ENCODE peak calls at places on chromosomes 3 and 15, in six cellular contexts. B is brain microvascular endothelial cell, H is skeletal muscle cell, S is PC-3, Y is A549, X is foreskin fibroblast. D is an unnamed sample.

GRCh38 chr3:161744366-161744765 is 247.8 kb downstream of the OTOL1 start:
- DNase-seq in B (no peak), H (no peak), S (no peak), Y (no peak), X (no peak), D (no peak)

GRCh38 chr15:75452968-75453702 is 1.6 kb upstream of the SIN3A start:
- DNase-seq in B (peak), H (no peak), S (peak), Y (peak), X (peak), D (no peak)

GRCh38 chr15:100635406-100636071 is 33.1 kb downstream of the ASB7 start:
- DNase-seq in B (no peak), H (no peak), S (no peak), Y (no peak), X (no peak), D (no peak)

GRCh38 chr3:101938262-101938847 is 89.0 kb downstream of the NFKBIZ start:
- DNase-seq in B (no peak), H (no peak), S (no peak), Y (no peak), X (no peak), D (peak)

GRCh38 chr3:30259730-30260129 is 346.7 kb upstream of the TGFBR2 start:
- DNase-seq in B (no peak), H (no peak), S (no peak), Y (no peak), X (no peak), D (no peak)

GRCh38 chr15:96320703-96321421 is 9.6 kb upstream of the NR2F2 start:
- DNase-seq in B (no peak), H (no peak), S (no peak), Y (no peak), X (no peak), D (no peak)

GRCh38 chr3:124172846-124173245 is 180.9 kb upstream of the ROPN1 start:
- DNase-seq in B (no peak), H (no peak), S (peak), Y (no peak), X (no peak), D (no peak)

GRCh38 chr3:114872588-114872987 is 274.5 kb downstream of the ZBTB20 start:
- DNase-seq in B (no peak), H (no peak), S (no peak), Y (no peak), X (no peak), D (no peak)

GRCh38 chr3:142664819-142665218 is 59.0 kb upstream of the TRPC1 start:
- DNase-seq in B (no peak), H (no peak), S (peak), Y (no peak), X (no peak), D (no peak)

GRCh38 chr3:123310741-123311140 is 109.0 kb downstream of the SEC22A start:
- DNase-seq in B (no peak), H (no peak), S (peak), Y (no peak), X (peak), D (no peak)

GRCh38 chr3:55951371-55951770 is 464.3 kb upstream of the WNT5A start:
- DNase-seq in B (no peak), H (no peak), S (no peak), Y (no peak), X (no peak), D (no peak)

GRCh38 chr3:169387751-169388696 is 275.5 kb downstream of the MECOM start:
- DNase-seq in B (no peak), H (peak), S (no peak), Y (no peak), X (no peak), D (no peak)

GRCh38 chr15:95417761-95418160 is 912.7 kb upstream of the NR2F2 start:
- DNase-seq in B (no peak), H (no peak), S (no peak), Y (no peak), X (no peak), D (no peak)

GRCh38 chr15:78985859-78986470 is 41.1 kb upstream of the CTSH start:
- DNase-seq in B (no peak), H (no peak), S (no peak), Y (no peak), X (no peak), D (no peak)

GRCh38 chr3:38755130-38755529 is 60.9 kb downstream of the SCN10A start:
- DNase-seq in B (peak), H (no peak), S (no peak), Y (no peak), X (no peak), D (no peak)

GRCh38 chr15:60871731-60872130 is 357.4 kb downstream of the RORA start:
- DNase-seq in B (no peak), H (no peak), S (no peak), Y (no peak), X (no peak), D (no peak)

GRCh38 chr3:127951276-127951675 is 36.2 kb downstream of the KBTBD12 start:
- DNase-seq in B (peak), H (no peak), S (peak), Y (no peak), X (peak), D (no peak)

GRCh38 chr3:124845406-124845805 is 41.8 kb downstream of the ITGB5 start:
- DNase-seq in B (peak), H (peak), S (peak), Y (no peak), X (peak), D (no peak)

GRCh38 chr3:66933233-66933632 is 64.9 kb upstream of the KBTBD8 start:
- DNase-seq in B (no peak), H (no peak), S (no peak), Y (no peak), X (no peak), D (no peak)

GRCh38 chr3:66253790-66254620 is 33.2 kb downstream of the SLC25A26 start:
- DNase-seq in B (no peak), H (no peak), S (peak), Y (no peak), X (peak), D (peak)

GRCh38 chr15:80660114-80660513 is 35.0 kb upstream of the ABHD17C start:
- DNase-seq in B (peak), H (no peak), S (peak), Y (peak), X (peak), D (no peak)

GRCh38 chr15:62624541-62625399 is 417.8 kb upstream of the TPM1 start:
- DNase-seq in B (peak), H (peak), S (no peak), Y (no peak), X (peak), D (no peak)

GRCh38 chr3:164806188-164806587 is 272.1 kb downstream of the SI start:
- DNase-seq in B (no peak), H (no peak), S (no peak), Y (no peak), X (no peak), D (no peak)

GRCh38 chr15:55799287-55800212 is 56.6 kb upstream of the PRTG start:
- DNase-seq in B (peak), H (no peak), S (peak), Y (peak), X (no peak), D (peak)

GRCh38 chr15:79090487-79091203 is at the start of gene RASGRF1:
- DNase-seq in B (no peak), H (no peak), S (no peak), Y (no peak), X (no peak), D (no peak)

GRCh38 chr15:57610130-57610529 is 18.4 kb downstream of the MYZAP start:
- DNase-seq in B (peak), H (peak), S (peak), Y (peak), X (peak), D (no peak)

GRCh38 chr3:46536758-46537157 is 29.3 kb downstream of the LRRC2 start:
- DNase-seq in B (no peak), H (no peak), S (no peak), Y (no peak), X (no peak), D (no peak)

GRCh38 chr15:85974348-85974705 is 105.3 kb upstream of the AGBL1 start:
- DNase-seq in B (no peak), H (no peak), S (no peak), Y (no peak), X (no peak), D (no peak)

GRCh38 chr3:100902572-100902971 is 90.6 kb downstream of the ABI3BP start:
- DNase-seq in B (peak), H (peak), S (peak), Y (no peak), X (peak), D (no peak)

GRCh38 chr15:82128401-82129143 is 82.8 kb upstream of the MEX3B start:
- DNase-seq in B (no peak), H (no peak), S (no peak), Y (no peak), X (no peak), D (no peak)

GRCh38 chr3:65953881-65954733 is 84.6 kb downstream of the MAGI1 start:
- DNase-seq in B (no peak), H (no peak), S (peak), Y (no peak), X (no peak), D (no peak)

GRCh38 chr3:112302881-112303761 is 9.1 kb upstream of the SLC9C1 start:
- DNase-seq in B (no peak), H (no peak), S (no peak), Y (no peak), X (no peak), D (no peak)

GRCh38 chr3:57026918-57027317 is 33.5 kb upstream of the SPATA12 start:
- DNase-seq in B (peak), H (no peak), S (no peak), Y (no peak), X (peak), D (no peak)

GRCh38 chr15:74511583-74511982 is 29.4 kb upstream of the ARID3B start:
- DNase-seq in B (no peak), H (no peak), S (no peak), Y (no peak), X (no peak), D (no peak)

GRCh38 chr3:74602471-74602870 is 12.0 kb downstream of the CNTN3 start:
- DNase-seq in B (no peak), H (no peak), S (no peak), Y (no peak), X (no peak), D (no peak)

GRCh38 chr3:61574854-61575253 is 13.5 kb downstream of the PTPRG start:
- DNase-seq in B (peak), H (peak), S (no peak), Y (no peak), X (peak), D (no peak)

GRCh38 chr3:183122257-183122932 is 23.1 kb upstream of the MCCC1 start:
- DNase-seq in B (peak), H (peak), S (peak), Y (peak), X (peak), D (peak)

GRCh38 chr15:77036537-77037474 is 34.1 kb downstream of the TSPAN3 start:
- DNase-seq in B (no peak), H (no peak), S (no peak), Y (no peak), X (no peak), D (no peak)

DNA sequence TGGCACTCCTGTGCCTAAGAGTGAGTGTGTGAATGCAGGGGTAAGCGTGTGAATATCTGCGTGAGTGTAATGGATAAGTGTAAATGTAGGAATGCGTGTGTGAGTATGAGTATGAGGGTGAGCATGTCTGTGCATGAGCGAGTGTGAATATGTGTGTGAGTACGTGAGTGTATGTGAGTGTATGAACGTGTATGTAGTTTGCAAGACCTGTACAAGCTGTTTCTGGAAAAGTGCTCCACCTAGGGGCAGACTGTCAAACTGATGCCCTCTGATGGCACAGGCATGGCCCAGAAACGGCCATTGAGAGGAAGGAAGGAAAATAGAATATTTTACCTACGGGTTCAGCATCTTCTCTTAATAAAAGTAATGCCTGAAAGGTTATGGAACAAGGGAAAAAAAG is 24.4 kb upstream of the FRMD4B start:
- DNase-seq in B (peak), H (no peak), S (peak), Y (peak), X (no peak), D (peak)
- H3K4me3 ChIP-seq in B (no peak), H (no peak), S (no peak), Y (no peak), X (no peak), D (no peak)

GRCh38 chr3:147410518-147411234 is 1.5 kb downstream of the ZIC1 start:
- DNase-seq in B (peak), H (peak), S (no peak), Y (no peak), X (peak), D (no peak)

GRCh38 chr3:147411777-147412176 is 2.6 kb downstream of the ZIC1 start:
- DNase-seq in B (no peak), H (no peak), S (no peak), Y (no peak), X (no peak), D (no peak)

GRCh38 chr3:147411235-147411607 is 2.1 kb downstream of the ZIC1 start:
- DNase-seq in B (no peak), H (no peak), S (no peak), Y (no peak), X (no peak), D (no peak)

GRCh38 chr3:147409143-147410121 is at the start of gene ZIC1:
- DNase-seq in B (peak), H (no peak), S (no peak), Y (no peak), X (no peak), D (no peak)

GRCh38 chr3:147410126-147410517 is 957 bp downstream of the ZIC1 start:
- DNase-seq in B (no peak), H (no peak), S (no peak), Y (no peak), X (no peak), D (no peak)
- H3K4me3 ChIP-seq in B (peak), H (peak), S (no peak), Y (peak), X (peak), D (no peak)

DNA sequence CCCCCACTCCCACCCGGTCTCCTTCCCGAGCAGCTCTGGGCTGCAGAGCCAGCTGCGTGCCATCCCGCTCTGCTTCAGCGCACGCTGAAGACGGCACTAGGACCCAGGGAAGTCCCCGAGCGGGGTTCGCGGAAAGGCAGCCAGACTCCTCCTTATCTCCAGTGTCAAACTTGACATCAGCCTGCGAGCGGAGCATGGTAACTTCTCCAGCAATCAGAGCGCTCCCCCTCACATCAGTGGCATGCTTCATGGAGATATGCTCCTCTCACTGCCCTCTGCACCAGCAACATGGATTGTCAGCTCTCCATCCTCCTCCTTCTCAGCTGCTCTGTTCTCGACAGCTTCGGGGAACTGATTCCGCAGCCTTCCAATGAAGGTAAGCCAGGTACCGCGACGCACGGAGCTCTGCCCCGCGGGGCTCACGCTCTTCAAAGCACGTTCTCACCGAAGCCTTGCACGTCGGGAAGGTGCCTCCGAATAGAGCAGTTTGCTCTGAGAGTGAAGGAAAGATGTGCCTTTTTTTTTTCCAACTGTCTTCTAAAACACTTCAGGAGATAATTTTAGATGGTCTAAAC is at the start of gene EPHA3:
- DNase-seq in B (peak), H (peak), S (no peak), Y (peak), X (peak), D (peak)
- H3K4me3 ChIP-seq in B (peak), H (peak), S (peak), Y (peak), X (peak), D (peak)

GRCh38 chr3:70982700-70983140 is 600.8 kb downstream of the FOXP1 start:
- DNase-seq in B (peak), H (peak), S (peak), Y (peak), X (peak), D (peak)
- H3K4me3 ChIP-seq in B (no peak), H (no peak), S (peak), Y (peak), X (peak), D (no peak)